ENCODE peak calls at places on chromosomes 3 and 15, in nine cellular contexts. B is AG10803; D is GM13977; R is OCI-LY7; N is AG09319; J is osteocyte; G is stimulated activated CD4-positive, alpha-beta T cell treated with anti-CD3 and anti-CD28 coated beads, Interleukin-1b, Interleukin-23, amount 100 ng/mL, for 1 hour; U is COR-L47; T is H7. X is an unnamed sample.

GRCh38 chr3:110971010-110971585 is 100.5 kb upstream of the NECTIN3 start:
- DNase-seq in B (no peak), N (no peak), J (no peak), G (no peak), R (no peak), U (no peak), D (no peak), T (no peak), X (no peak)

GRCh38 chr3:170228093-170228766 is 6.0 kb downstream of the PRKCI start:
- DNase-seq in D (no peak), B (peak), R (no peak), G (no peak), T (no peak), J (no peak), N (no peak), U (no peak), X (no peak)

GRCh38 chr15:27576576-27576975 is 522.5 kb downstream of the OCA2 start:
- DNase-seq in J (no peak), U (no peak), T (no peak), B (no peak), R (no peak), D (no peak), N (no peak), G (no peak), X (no peak)

GRCh38 chr3:152635354-152635753 is 199.6 kb upstream of the P2RY1 start:
- DNase-seq in T (no peak), U (no peak), G (no peak), R (no peak), D (no peak), B (no peak), J (no peak), N (no peak), X (no peak)

GRCh38 chr3:62100233-62100989 is 272.9 kb downstream of the FEZF2 start:
- DNase-seq in N (no peak), R (no peak), G (no peak), T (no peak), J (no peak), U (no peak), D (no peak), B (no peak), X (no peak)

GRCh38 chr3:39499651-39500273 is 32.3 kb downstream of the MOBP start:
- DNase-seq in G (no peak), B (no peak), T (no peak), J (no peak), D (no peak), U (no peak), R (no peak), N (no peak), X (no peak)

GRCh38 chr15:39624806-39625205 is 43.9 kb downstream of the THBS1 start:
- DNase-seq in N (peak), R (no peak), D (no peak), B (peak), U (no peak), T (no peak), G (no peak), J (no peak), X (no peak)

GRCh38 chr3:53806182-53807116 is 39.8 kb downstream of the CHDH start:
- DNase-seq in B (peak), T (no peak), D (peak), J (peak), N (peak), U (no peak), G (no peak), R (no peak), X (no peak)

GRCh38 chr15:59764775-59765174 is 75.7 kb upstream of the BNIP2 start:
- DNase-seq in U (no peak), D (no peak), B (no peak), R (no peak), J (no peak), G (no peak), T (peak), N (no peak), X (no peak)

GRCh38 chr15:74642724-74643367 is 27.2 kb downstream of the CLK3 start:
- DNase-seq in J (no peak), N (no peak), D (no peak), R (no peak), T (peak), G (no peak), B (peak), U (no peak), X (no peak)

GRCh38 chr15:75720787-75721461 is 8.3 kb upstream of the CSPG4 start:
- DNase-seq in T (peak), D (peak), G (no peak), N (no peak), J (no peak), B (no peak), U (peak), R (peak), X (no peak)

GRCh38 chr3:112582242-112582874 is 20.5 kb downstream of the SLC35A5 start:
- DNase-seq in T (no peak), J (no peak), N (no peak), B (peak), G (peak), R (peak), U (peak), D (no peak), X (no peak)

GRCh38 chr3:66411436-66411835 is 89.4 kb downstream of the LRIG1 start:
- DNase-seq in T (no peak), R (no peak), B (peak), G (no peak), N (no peak), U (no peak), D (no peak), J (no peak), X (no peak)

GRCh38 chr3:188153949-188154757 is at the start of gene LPP:
- DNase-seq in R (peak), J (peak), U (no peak), G (peak), T (peak), N (peak), D (peak), B (peak), X (peak)

GRCh38 chr3:105744202-105744601 is 124.6 kb downstream of the CBLB start:
- DNase-seq in U (no peak), J (no peak), B (no peak), N (no peak), R (no peak), D (no peak), T (no peak), G (no peak), X (no peak)

GRCh38 chr3:8573342-8573926 is 71.2 kb downstream of the SSUH2 start:
- DNase-seq in N (no peak), U (no peak), J (no peak), R (no peak), D (no peak), T (no peak), B (no peak), G (no peak), X (no peak)

GRCh38 chr3:142608615-142609014 is 12.4 kb downstream of the PLS1 start:
- DNase-seq in T (no peak), R (no peak), U (no peak), D (no peak), G (no peak), J (no peak), B (no peak), N (no peak), X (no peak)

GRCh38 chr3:124075758-124076157 is 83.8 kb upstream of the ROPN1 start:
- DNase-seq in T (no peak), U (no peak), G (no peak), B (peak), N (no peak), J (no peak), R (no peak), D (no peak), X (no peak)

GRCh38 chr3:13787533-13787932 is 92.3 kb downstream of the WNT7A start:
- DNase-seq in R (no peak), T (no peak), N (no peak), J (no peak), G (no peak), B (no peak), D (no peak), U (no peak), X (no peak)